ENCODE peak calls at places on chromosomes 5 and 9, in four cellular contexts. M is ecto neural progenitor cell, U is astrocyte, E is islet precursor cell. J is an unnamed sample.

GRCh38 chr5:115087951-115088350 is 81.8 kb downstream of the TRIM36 start:
- DNase-seq in M (no peak), U (no peak), E (no peak), J (no peak)

GRCh38 chr5:83151821-83152220 is 74.5 kb downstream of the XRCC4 start:
- DNase-seq in M (no peak), U (no peak), E (no peak), J (no peak)

GRCh38 chr9:137046094-137046787 is at the start of gene NPDC1:
- DNase-seq in M (peak; percentile 93), U (peak; percentile 41), E (peak; percentile 94), J (peak; percentile 93)

GRCh38 chr9:89427621-89428221 is 70.2 kb downstream of the SEMA4D start:
- DNase-seq in M (no peak), U (no peak), E (no peak), J (no peak)

GRCh38 chr5:141040763-141041426 is 10.3 kb upstream of the PCDHB1 start:
- DNase-seq in M (peak; percentile 98), U (peak; percentile 13), E (peak; percentile 99), J (peak; percentile 99)

GRCh38 chr9:14770592-14770991 is 48.1 kb upstream of the CER1 start:
- DNase-seq in M (no peak), U (no peak), E (no peak), J (no peak)

GRCh38 chr5:120366047-120366446 is 98.1 kb upstream of the PRR16 start:
- DNase-seq in M (no peak), U (peak; percentile 30), E (peak; percentile 65), J (no peak)

GRCh38 chr5:146565764-146566163 is 49.8 kb upstream of the GPR151 start:
- DNase-seq in M (peak; percentile 66), U (peak; percentile 60), E (peak; percentile 78), J (peak; percentile 62)

GRCh38 chr9:37432020-37432419 is 9.5 kb downstream of the GRHPR start:
- DNase-seq in M (peak; percentile 37), U (no peak), E (no peak), J (no peak)

J was measured in ELF-1.